ENCODE peak calls at places on chromosomes 6 and 20, in four cellular contexts. R is activated naive CD4-positive, alpha-beta T cell treated with anti-CD3 and anti-CD28 coated beads for 36 hours; S is progenitor cell of endocrine pancreas; X is activated B cell treated with CpG ODN at 0.5 μM for 24 hours. M is an unnamed sample.
A peak's percentile ranks its signal among the peaks of the same experiment; 100 is the strongest.

GRCh38 chr6:139149383-139149782 is 14.5 kb downstream of the HECA start:
- DNase-seq in R (no peak), S (no peak), X (no peak), M (no peak)

GRCh38 chr20:5191829-5192569 is 65.2 kb downstream of the CDS2 start:
- DNase-seq in R (peak; percentile 67), S (no peak), X (no peak), M (peak; percentile 35)

GRCh38 chr6:139520321-139520768 is 145.9 kb upstream of the CITED2 start:
- DNase-seq in R (no peak), S (no peak), X (no peak), M (no peak)

GRCh38 chr6:158684745-158685355 is 35.0 kb downstream of the SYTL3 start:
- DNase-seq in R (no peak), S (no peak), X (no peak), M (no peak)

GRCh38 chr6:81995548-81996289 is 243.2 kb upstream of the TENT5A start:
- DNase-seq in R (no peak), S (no peak), X (no peak), M (no peak)

GRCh38 chr20:10898555-10898954 is 224.8 kb upstream of the JAG1 start:
- DNase-seq in R (no peak), S (no peak), X (no peak), M (no peak)

GRCh38 chr20:43710370-43711044 is 16.3 kb downstream of the GTSF1L start:
- DNase-seq in R (no peak), S (no peak), X (no peak), M (no peak)

GRCh38 chr20:53222932-53223331 is 250.8 kb downstream of the TSHZ2 start:
- DNase-seq in R (no peak), S (no peak), X (no peak), M (no peak)

GRCh38 chr6:134340574-134340973 is 22.7 kb upstream of the SGK1 start:
- DNase-seq in R (no peak), S (no peak), X (no peak), M (no peak)

GRCh38 chr6:16939839-16940238 is 162.0 kb upstream of the STMND1 start:
- DNase-seq in R (no peak), S (no peak), X (no peak), M (no peak)

GRCh38 chr20:35681953-35682352 is 17.2 kb downstream of the NFS1 start:
- DNase-seq in R (no peak), S (no peak), X (no peak), M (no peak)